ENCODE peak calls at places on chromosome 22, in ten cellular contexts. Z, S, T, O, V, L, P, J, F and X are unnamed samples. For H3K4me1, the result is how much of the 10 kb centered on the place peaks cover.

GRCh38 chr22:27253108-27253507 is 548.4 kb downstream of the MN1 start:
- DNase-seq in P (no peak), F (no peak), T (no peak), S (no peak), L (no peak), V (no peak), Z (no peak), O (no peak), J (no peak), X (no peak)

GRCh38 chr22:31241200-31241599 is 29.1 kb downstream of the LIMK2 start:
- DNase-seq in S (no peak), J (no peak), Z (no peak), P (no peak), O (no peak), T (peak), F (no peak), V (peak), L (no peak), X (no peak)

GRCh38 chr22:42972592-42973535 is 42.1 kb downstream of the PACSIN2 start:
- DNase-seq in V (no peak), F (no peak), P (no peak), J (no peak), O (no peak), Z (no peak), T (peak), L (peak), S (no peak), X (no peak)

GRCh38 chr22:35580351-35581022 is 36.6 kb downstream of the MB start:
- DNase-seq in P (no peak), L (no peak), T (no peak), S (no peak), F (no peak), O (no peak), Z (no peak), J (no peak), V (no peak), X (peak)

GRCh38 chr22:44823396-44823795 is 71.0 kb downstream of the ARHGAP8 start:
- DNase-seq in P (no peak), T (no peak), Z (no peak), V (no peak), J (no peak), O (no peak), S (no peak), F (no peak), L (no peak), X (no peak)

GRCh38 chr22:28179392-28179791 is 260.3 kb upstream of the PITPNB start:
- DNase-seq in Z (no peak), V (no peak), L (no peak), J (no peak), T (no peak), F (no peak), O (no peak), S (no peak), P (no peak), X (no peak)

GRCh38 chr22:30606455-30607299 is at the start of gene TCN2:
- DNase-seq in O (peak), P (no peak), Z (peak), V (peak), L (peak), F (peak), T (peak), J (no peak), S (peak), X (peak)

GRCh38 chr22:30877662-30878515 is 90.7 kb downstream of the MORC2 start:
- DNase-seq in L (no peak), T (no peak), P (no peak), O (no peak), Z (no peak), V (no peak), J (no peak), S (no peak), F (no peak), X (no peak)

GRCh38 chr22:40241200-40241763 is 63.6 kb downstream of the TNRC6B start:
- DNase-seq in T (no peak), F (no peak), V (no peak), S (no peak), P (no peak), Z (no peak), O (no peak), J (no peak), L (no peak), X (no peak)

GRCh38 chr22:17235149-17235655 is 16.0 kb upstream of the ADA2 start:
- DNase-seq in O (no peak), L (no peak), T (no peak), F (no peak), V (no peak), S (no peak), J (no peak), P (no peak), Z (no peak), X (no peak)

GRCh38 chr22:27090595-27090994 is 433.2 kb downstream of the MIAT start:
- DNase-seq in V (no peak), Z (no peak), S (peak), T (no peak), L (no peak), P (no peak), J (no peak), F (no peak), O (no peak), X (no peak)

GRCh38 chr22:18078329-18079041 is 695 bp downstream of the PEX26 start:
- DNase-seq in S (peak), J (peak), T (peak), L (peak), V (peak), F (peak), Z (no peak), O (peak), P (no peak), X (peak)

GRCh38 chr22:27099896-27100295 is 442.5 kb downstream of the MIAT start:
- DNase-seq in J (no peak), P (no peak), F (no peak), L (no peak), Z (no peak), O (no peak), S (no peak), T (no peak), V (no peak), X (no peak)

GRCh38 chr22:43127166-43127908 is 15.9 kb downstream of the MCAT start:
- DNase-seq in J (no peak), V (no peak), O (no peak), S (no peak), L (peak), Z (no peak), F (no peak), P (no peak), T (no peak), X (no peak)

GRCh38 chr22:30785527-30785926 is 90.9 kb downstream of the OSBP2 start:
- DNase-seq in L (no peak), Z (no peak), S (no peak), F (no peak), V (no peak), O (no peak), J (no peak), P (no peak), T (no peak), X (no peak)

DNA sequence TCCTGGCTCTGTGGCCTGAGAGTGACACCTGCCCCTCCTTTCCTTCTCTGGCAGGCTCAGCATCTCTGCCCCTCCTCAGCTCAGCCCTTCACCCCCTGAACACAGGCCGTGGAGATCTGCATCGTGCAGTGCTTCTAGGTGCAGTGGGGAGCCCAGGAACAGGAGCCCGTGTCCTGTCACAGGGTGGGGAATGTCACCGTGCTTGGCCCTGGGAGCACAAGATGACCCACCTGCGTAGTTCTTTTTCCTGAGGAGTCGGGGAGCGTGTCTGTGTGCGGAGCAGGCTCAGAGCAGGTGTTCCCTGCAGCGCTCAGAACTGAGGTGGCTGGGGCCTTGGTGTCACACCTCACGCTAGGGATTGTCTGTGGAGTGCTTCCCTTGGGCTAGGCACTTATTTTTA is 10.6 kb downstream of the TBC1D22A start:
- DNase-seq in L (no peak), Z (no peak), V (no peak), P (no peak), S (no peak), J (no peak), F (no peak), O (no peak), T (no peak), X (no peak)
- H3K4me3 ChIP-seq in L (no peak), Z (no peak), V (no peak), P (no peak), S (no peak), J (no peak), F (no peak), O (no peak), T (no peak), X (no peak)

DNA sequence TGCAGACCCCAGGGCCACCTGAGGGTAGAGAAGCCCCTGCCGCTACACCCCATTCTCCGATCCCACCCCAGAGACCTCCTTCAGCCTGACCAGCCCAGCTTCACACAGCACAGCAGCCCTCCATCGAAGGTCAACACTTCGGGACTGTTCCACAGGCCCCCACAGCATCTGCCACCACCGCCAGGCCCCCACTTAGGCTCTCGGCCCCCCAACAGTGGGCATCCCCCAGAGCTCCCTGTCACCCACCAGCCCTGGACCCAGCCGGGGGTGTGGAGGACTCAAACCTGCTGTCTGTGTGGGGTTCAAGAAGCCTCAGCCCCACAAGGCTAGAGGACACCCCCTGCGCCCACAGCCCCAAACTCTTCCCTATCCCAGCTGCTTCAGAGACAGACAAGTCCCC is 6.2 kb downstream of the SBF1 start:
- DNase-seq in Z (no peak), O (no peak), J (no peak), T (no peak), V (no peak), F (no peak), L (no peak), S (peak), P (no peak), X (no peak)
- H3K4me1 ChIP-seq in Z (under half), O (under half), J (half or more), T (half or more), V (under half), F (under half), L (under half), S (under half), P (half or more), X (under half)

GRCh38 chr22:37428649-37429586 is 1.6 kb upstream of the ELFN2 start:
- DNase-seq in F (peak), T (peak), L (peak), Z (no peak), S (no peak), P (peak), V (peak), J (peak), O (peak), X (peak)

GRCh38 chr22:37427711-37428635 is 694 bp upstream of the ELFN2 start:
- DNase-seq in L (no peak), J (no peak), O (no peak), S (peak), Z (no peak), P (no peak), T (no peak), V (no peak), F (no peak), X (no peak)

GRCh38 chr22:37425800-37426531 is 1.3 kb downstream of the ELFN2 start:
- DNase-seq in O (no peak), T (peak), F (peak), V (peak), J (no peak), P (no peak), S (peak), L (no peak), Z (no peak), X (peak)

GRCh38 chr22:37426532-37427127 is 649 bp downstream of the ELFN2 start:
- DNase-seq in J (no peak), T (no peak), Z (no peak), V (no peak), S (no peak), L (no peak), F (no peak), P (no peak), O (no peak), X (no peak)

DNA sequence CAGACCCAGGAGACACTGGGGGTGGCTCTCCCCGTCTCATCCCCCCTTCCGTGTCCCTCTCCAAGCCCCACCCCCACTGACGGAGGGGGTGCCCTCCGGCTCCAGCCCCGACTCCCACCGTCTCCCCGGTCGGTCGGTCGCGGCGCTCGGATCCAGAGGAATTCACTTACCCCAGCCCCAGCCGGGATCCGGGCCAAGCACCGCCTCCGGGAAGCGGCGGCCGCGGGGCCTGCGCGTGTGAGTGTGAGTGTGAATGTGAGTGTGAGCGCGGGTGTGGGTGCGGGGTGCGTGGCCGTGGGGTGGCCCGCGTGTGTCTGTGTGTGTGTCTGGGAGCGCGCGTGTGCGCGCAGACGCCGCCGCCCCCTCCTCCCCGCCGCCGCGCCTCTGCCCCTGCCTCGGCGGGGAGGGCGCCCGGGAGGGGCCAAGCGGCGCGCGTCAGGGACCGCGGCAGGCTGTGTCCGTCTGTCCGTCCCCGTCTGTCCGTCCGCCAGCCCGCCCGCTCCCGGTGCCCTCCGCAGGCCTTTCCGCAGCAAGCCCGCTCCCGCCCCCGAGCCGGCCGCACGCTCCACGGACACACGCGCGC is at the start of gene ELFN2:
- DNase-seq in P (no peak), O (no peak), L (no peak), T (peak), Z (no peak), S (peak), J (no peak), F (peak), V (peak), X (no peak)
- H3K4me3 ChIP-seq in P (peak), O (peak), L (peak), T (peak), Z (no peak), S (peak), J (peak), F (peak), V (peak), X (no peak)

GRCh38 chr22:41511521-41511968 is 32.7 kb downstream of the POLR3H start:
- DNase-seq in F (no peak), O (no peak), V (no peak), T (no peak), S (no peak), Z (no peak), J (no peak), L (no peak), P (no peak), X (no peak)
- H3K4me1 ChIP-seq in F (under half), O (under half), V (under half), T (under half), S (under half), Z (under half), J (under half), L (under half), P (under half), X (under half)

GRCh38 chr22:20552913-20553401 is 45.5 kb downstream of the MED15 start:
- DNase-seq in V (peak), P (no peak), F (peak), Z (no peak), O (no peak), T (peak), L (no peak), S (no peak), J (no peak), X (no peak)

GRCh38 chr22:20551805-20552449 is 44.5 kb downstream of the MED15 start:
- DNase-seq in O (no peak), J (no peak), P (no peak), F (no peak), T (no peak), L (no peak), Z (no peak), V (no peak), S (no peak), X (no peak)

GRCh38 chr22:20550851-20551744 is 43.7 kb downstream of the MED15 start:
- DNase-seq in J (no peak), L (no peak), F (peak), T (peak), V (peak), P (peak), Z (no peak), O (no peak), S (peak), X (no peak)

GRCh38 chr22:20553947-20554741 is 46.7 kb downstream of the MED15 start:
- DNase-seq in L (no peak), O (no peak), J (no peak), F (no peak), S (no peak), V (no peak), P (no peak), T (no peak), Z (no peak), X (no peak)

GRCh38 chr22:20552450-20552894 is 45.1 kb downstream of the MED15 start:
- DNase-seq in O (no peak), S (no peak), T (peak), P (no peak), V (peak), F (peak), Z (peak), J (no peak), L (peak), X (no peak)
- H3K4me3 ChIP-seq in O (no peak), S (no peak), T (no peak), P (peak), V (no peak), F (peak), Z (no peak), J (peak), L (peak), X (no peak)

DNA sequence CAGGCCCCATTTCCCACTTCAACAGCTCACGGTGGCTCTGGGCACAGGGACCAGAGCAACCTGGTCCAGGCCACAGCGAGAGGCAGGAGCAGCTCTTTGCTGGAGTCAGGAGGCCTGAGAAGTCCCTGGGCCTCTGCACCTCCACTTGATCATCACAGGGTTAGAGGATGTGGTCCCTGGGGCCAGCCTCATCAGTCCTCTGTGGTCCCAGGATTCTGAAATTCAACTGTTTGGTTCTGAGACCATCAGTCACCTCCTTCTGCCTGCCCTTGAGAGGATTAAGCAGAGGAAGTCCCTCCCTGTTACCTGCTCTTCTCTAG is 24.9 kb upstream of the CBX7 start:
- DNase-seq in Z (no peak), F (no peak), L (no peak), J (no peak), O (peak), P (no peak), V (no peak), T (no peak), S (no peak), X (no peak)
- H3K4me1 ChIP-seq in Z (under half), F (under half), L (under half), J (under half), O (half or more), P (under half), V (under half), T (under half), S (half or more), X (under half)

DNA sequence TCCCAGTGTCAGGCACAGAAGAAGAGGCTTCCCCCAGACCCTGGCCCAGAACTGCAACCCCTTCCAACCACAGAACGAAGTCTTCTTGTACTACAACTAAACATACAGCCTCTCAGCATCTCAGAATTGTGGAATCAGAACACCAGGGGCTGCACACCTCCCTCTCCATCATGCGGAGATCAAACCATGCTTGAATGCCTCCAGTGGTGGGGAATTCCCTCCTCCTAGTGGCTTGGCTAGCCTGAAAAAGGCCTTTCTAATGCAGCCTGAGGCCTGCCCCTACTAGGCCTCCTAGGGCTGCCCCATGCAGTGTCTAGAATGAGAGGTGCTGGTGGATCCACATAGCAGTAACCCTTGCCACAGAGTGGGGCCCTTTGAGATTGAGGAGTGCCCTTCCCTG is 62.7 kb downstream of the WNT7B start:
- DNase-seq in J (no peak), L (no peak), Z (no peak), P (no peak), V (no peak), F (no peak), O (no peak), T (no peak), S (no peak), X (no peak)
- H3K4me3 ChIP-seq in J (no peak), L (no peak), Z (no peak), P (no peak), V (no peak), F (no peak), O (no peak), T (no peak), S (no peak), X (no peak)

GRCh38 chr22:48539261-48539660 is 1288.4 kb downstream of the BRD1 start:
- DNase-seq in L (no peak), T (no peak), Z (no peak), S (no peak), J (no peak), V (no peak), O (no peak), P (no peak), F (no peak), X (no peak)

GRCh38 chr22:48541401-48542098 is 1286.1 kb downstream of the BRD1 start:
- DNase-seq in S (peak), T (no peak), V (no peak), J (no peak), O (no peak), P (no peak), Z (no peak), L (no peak), F (no peak), X (no peak)

GRCh38 chr22:48536691-48537591 is 1290.7 kb downstream of the BRD1 start:
- DNase-seq in S (peak), L (no peak), V (no peak), F (no peak), Z (peak), T (no peak), J (no peak), P (no peak), O (no peak), X (no peak)

GRCh38 chr22:48535868-48536690 is 1291.6 kb downstream of the BRD1 start:
- DNase-seq in T (no peak), L (no peak), S (peak), V (no peak), F (no peak), Z (no peak), O (no peak), J (no peak), P (no peak), X (no peak)

GRCh38 chr22:48538291-48538820 is 1289.3 kb downstream of the BRD1 start:
- DNase-seq in V (no peak), F (no peak), O (no peak), J (no peak), S (peak), P (no peak), L (no peak), T (no peak), Z (no peak), X (no peak)
- H3K4me1 ChIP-seq in V (under half), F (under half), O (under half), J (under half), S (under half), P (under half), L (under half), T (under half), Z (under half), X (under half)